ENCODE peak calls at places on chromosomes 13 and 19, in six cellular contexts. F, A, Y, Q, Z and S are unnamed samples.

GRCh38 chr13:109783815-109784589 is 2.4 kb downstream of the IRS2 start:
- DNase-seq in F (no peak), A (no peak), Y (peak; percentile 51), Q (peak; percentile 29), Z (no peak), S (no peak)

GRCh38 chr13:49922301-49922700 is 13.8 kb downstream of the SPRYD7 start:
- DNase-seq in F (no peak), A (no peak), Y (no peak), Q (no peak), Z (no peak), S (no peak)

GRCh38 chr13:99182439-99182838 is 18.2 kb upstream of the UBAC2 start:
- DNase-seq in F (no peak), A (no peak), Y (no peak), Q (peak; percentile 16), Z (no peak), S (no peak)

GRCh38 chr19:52369463-52370340 is at the start of gene ZNF880:
- DNase-seq in F (peak; percentile 87), A (peak; percentile 94), Y (peak; percentile 94), Q (peak; percentile 93), Z (peak; percentile 90), S (peak; percentile 88)

GRCh38 chr19:13015361-13016231 is 20.3 kb downstream of the NFIX start:
- DNase-seq in F (no peak), A (no peak), Y (no peak), Q (no peak), Z (no peak), S (no peak)

GRCh38 chr19:7907544-7907943 is 3.9 kb downstream of the MAP2K7 start:
- DNase-seq in F (no peak), A (no peak), Y (no peak), Q (no peak), Z (peak; percentile 5), S (peak; percentile 47)

GRCh38 chr13:41458187-41458938 is 1.0 kb downstream of the RGCC start:
- DNase-seq in F (no peak), A (peak; percentile 66), Y (peak; percentile 75), Q (peak; percentile 24), Z (peak; percentile 36), S (no peak)

GRCh38 chr19:41449079-41449864 is 6.3 kb downstream of the ERICH4 start:
- DNase-seq in F (peak; percentile 60), A (peak; percentile 74), Y (peak; percentile 81), Q (peak; percentile 62), Z (peak; percentile 78), S (no peak)

GRCh38 chr13:87925006-87925405 is 253.8 kb downstream of the SLITRK5 start:
- DNase-seq in F (no peak), A (no peak), Y (no peak), Q (no peak), Z (no peak), S (no peak)

GRCh38 chr13:29583073-29583785 is 12.3 kb downstream of the SLC7A1 start:
- DNase-seq in F (peak; percentile 49), A (no peak), Y (no peak), Q (peak; percentile 83), Z (no peak), S (no peak)

GRCh38 chr13:113939905-113940339 is 34.0 kb downstream of the C13orf46 start:
- DNase-seq in F (no peak), A (no peak), Y (no peak), Q (no peak), Z (peak; percentile 51), S (no peak)

GRCh38 chr13:26951581-26952177 is 191.1 kb upstream of the GPR12 start:
- DNase-seq in F (no peak), A (no peak), Y (no peak), Q (no peak), Z (peak; percentile 87), S (no peak)

GRCh38 chr13:114119196-114119595 is 13.2 kb downstream of the RASA3 start:
- DNase-seq in F (peak; percentile 86), A (no peak), Y (peak; percentile 51), Q (peak; percentile 91), Z (no peak), S (no peak)

GRCh38 chr19:18424890-18425514 is 5.8 kb downstream of the SSBP4 start:
- DNase-seq in F (no peak), A (no peak), Y (no peak), Q (no peak), Z (no peak), S (no peak)

GRCh38 chr13:50524540-50524939 is 319.0 kb downstream of the DLEU7 start:
- DNase-seq in F (no peak), A (no peak), Y (no peak), Q (no peak), Z (no peak), S (no peak)

GRCh38 chr13:44131069-44131614 is 242.5 kb upstream of the SERP2 start:
- DNase-seq in F (no peak), A (no peak), Y (no peak), Q (no peak), Z (no peak), S (no peak)

GRCh38 chr19:8148410-8149231 is 771 bp downstream of the FBN3 start:
- DNase-seq in F (no peak), A (no peak), Y (peak; percentile 58), Q (no peak), Z (no peak), S (no peak)

GRCh38 chr19:22532388-22533310 is 101.5 kb upstream of the ZNF492 start:
- DNase-seq in F (no peak), A (peak; percentile 45), Y (peak; percentile 68), Q (no peak), Z (peak; percentile 65), S (no peak)

GRCh38 chr19:47094557-47095517 is 18.7 kb downstream of the ZC3H4 start:
- DNase-seq in F (no peak), A (peak; percentile 81), Y (peak; percentile 85), Q (no peak), Z (peak; percentile 66), S (no peak)

GRCh38 chr19:36931684-36932083 is 15.6 kb downstream of the ZNF568 start:
- DNase-seq in F (no peak), A (no peak), Y (no peak), Q (no peak), Z (no peak), S (no peak)

GRCh38 chr19:45881909-45882528 is 3.9 kb downstream of the IRF2BP1 start:
- DNase-seq in F (no peak), A (no peak), Y (no peak), Q (no peak), Z (peak; percentile 57), S (no peak)

GRCh38 chr19:28694812-28695211 is 518.1 kb downstream of the UQCRFS1 start:
- DNase-seq in F (no peak), A (no peak), Y (no peak), Q (no peak), Z (no peak), S (no peak)

GRCh38 chr13:37755349-37755748 is 114.2 kb downstream of the TRPC4 start:
- DNase-seq in F (no peak), A (no peak), Y (no peak), Q (no peak), Z (no peak), S (no peak)

GRCh38 chr13:94825507-94825906 is 113.2 kb upstream of the SOX21 start:
- DNase-seq in F (no peak), A (peak; percentile 40), Y (no peak), Q (peak; percentile 44), Z (peak; percentile 25), S (no peak)

GRCh38 chr13:70237131-70237530 is 128.9 kb upstream of the KLHL1 start:
- DNase-seq in F (peak; percentile 12), A (no peak), Y (no peak), Q (peak; percentile 13), Z (no peak), S (no peak)

GRCh38 chr13:37510441-37510840 is 88.1 kb downstream of the POSTN start:
- DNase-seq in F (no peak), A (no peak), Y (no peak), Q (no peak), Z (no peak), S (no peak)

GRCh38 chr19:8459520-8460260 is 14.9 kb downstream of the HNRNPM start:
- DNase-seq in F (peak; percentile 77), A (no peak), Y (no peak), Q (peak; percentile 72), Z (no peak), S (no peak)

GRCh38 chr13:108093616-108094015 is 121.7 kb downstream of the LIG4 start:
- DNase-seq in F (no peak), A (no peak), Y (no peak), Q (no peak), Z (no peak), S (no peak)
- TF ChIP-seq CTCF in F (no peak), A (no peak), Y (no peak), Q (no peak), Z (no peak), S (no peak)

GRCh38 chr19:3193256-3194062 is 7.7 kb downstream of the NCLN start:
- DNase-seq in F (no peak), A (no peak), Y (no peak), Q (no peak), Z (no peak), S (peak; percentile 52)

GRCh38 chr19:3196064-3196932 is 10.6 kb downstream of the NCLN start:
- DNase-seq in F (no peak), A (no peak), Y (no peak), Q (no peak), Z (no peak), S (no peak)

GRCh38 chr19:3194063-3194702 is 8.5 kb downstream of the NCLN start:
- DNase-seq in F (no peak), A (no peak), Y (no peak), Q (no peak), Z (no peak), S (no peak)

GRCh38 chr19:3192684-3193083 is 7.0 kb downstream of the NCLN start:
- DNase-seq in F (no peak), A (no peak), Y (no peak), Q (no peak), Z (no peak), S (peak; percentile 60)

GRCh38 chr19:3194703-3195087 is 9.0 kb downstream of the NCLN start:
- DNase-seq in F (no peak), A (no peak), Y (no peak), Q (no peak), Z (no peak), S (no peak)
- H3K4me3 ChIP-seq in F (no peak overlapping the region), A (no peak overlapping the region), Y (no peak overlapping the region), Q (no peak overlapping the region), Z (no peak overlapping the region), S (no peak overlapping the region)

DNA sequence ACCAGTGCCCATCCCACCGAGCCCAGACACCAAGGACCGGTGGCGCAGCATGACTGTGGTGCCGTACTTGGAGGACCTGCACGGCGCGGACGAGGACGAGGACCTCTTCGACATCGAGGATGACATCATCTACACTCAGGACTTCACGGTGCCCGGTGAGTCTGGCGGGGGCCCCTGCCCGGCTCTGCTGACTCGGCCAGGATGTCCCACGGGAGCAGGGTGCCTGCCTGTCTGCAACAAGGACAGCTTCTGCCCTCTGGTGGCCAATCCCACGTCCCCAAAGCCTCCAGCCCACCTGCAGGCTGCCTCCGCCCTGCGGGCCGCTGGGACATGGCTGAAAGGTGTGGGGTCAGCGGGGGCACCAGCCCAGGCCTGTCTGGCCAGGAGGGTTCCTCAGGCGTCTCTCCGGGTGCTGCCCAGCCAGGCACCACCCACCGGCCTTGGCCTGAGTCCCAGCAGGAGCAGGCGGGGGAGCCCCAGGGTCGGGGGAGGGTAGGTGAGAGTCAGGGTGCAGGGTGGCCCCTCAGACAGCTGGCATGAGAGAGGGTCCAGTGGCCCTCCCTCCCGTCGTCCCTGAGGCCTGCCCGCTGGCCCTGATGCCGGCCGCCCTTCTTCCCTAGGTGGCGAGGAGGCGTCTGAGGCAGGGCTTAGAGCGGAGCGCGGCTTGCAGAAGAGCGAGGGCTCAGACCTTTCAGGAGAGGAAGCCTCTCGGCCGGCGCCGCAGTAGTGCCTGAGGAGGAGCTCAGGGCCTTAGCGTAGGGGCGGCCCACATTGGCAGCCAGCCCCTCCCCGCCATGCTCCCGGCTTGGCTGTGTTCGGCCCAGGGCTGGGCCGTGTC is 14.6 kb downstream of the CBARP start:
- DNase-seq in F (no peak), A (no peak), Y (no peak), Q (peak; percentile 37), Z (no peak), S (no peak)
- TF ChIP-seq CTCF in F (peak; percentile 72), A (no peak), Y (peak; percentile 28), Q (peak; percentile 60), Z (peak; percentile 24), S (peak; percentile 65)

GRCh38 chr13:112254900-112255299 is 121.3 kb upstream of the SPACA7 start:
- DNase-seq in F (no peak), A (no peak), Y (no peak), Q (no peak), Z (no peak), S (no peak)
- H3K4me3 ChIP-seq in F (no peak overlapping the region), A (no peak overlapping the region), Y (no peak overlapping the region), Q (no peak overlapping the region), Z (no peak overlapping the region), S (no peak overlapping the region)